ENCODE peak calls at places on chromosome X, in six cellular contexts. One of them, this sample, is unnamed.

GRCh38 chrX:1486177-1486576 is 33.5 kb upstream of the ASMTL start:
- DNase-seq in GM12878: no peak
- DNase-seq in GM20000: no peak
- DNase-seq in psoas muscle: no peak
- DNase-seq in right lobe of liver: peak
- DNase-seq in stomach: no peak
- DNase-seq in this sample: no peak

GRCh38 chrX:100447563-100448397 is 37.7 kb upstream of the PCDH19 start:
- DNase-seq in GM12878: no peak
- DNase-seq in GM20000: peak
- DNase-seq in psoas muscle: peak
- DNase-seq in right lobe of liver: no peak
- DNase-seq in stomach: no peak
- DNase-seq in this sample: peak

GRCh38 chrX:153781428-153782047 is 697 bp downstream of the SRPK3 start:
- DNase-seq in GM12878: no peak
- DNase-seq in GM20000: no peak
- DNase-seq in psoas muscle: no peak
- DNase-seq in right lobe of liver: no peak
- DNase-seq in stomach: no peak
- DNase-seq in this sample: no peak

GRCh38 chrX:134004038-134004437 is 18.6 kb upstream of the GPC3 start:
- DNase-seq in GM12878: no peak
- DNase-seq in GM20000: no peak
- DNase-seq in psoas muscle: no peak
- DNase-seq in right lobe of liver: no peak
- DNase-seq in stomach: no peak
- DNase-seq in this sample: no peak

GRCh38 chrX:77922768-77923167 is 12.3 kb downstream of the ATP7A start:
- DNase-seq in GM12878: no peak
- DNase-seq in GM20000: no peak
- DNase-seq in psoas muscle: no peak
- DNase-seq in right lobe of liver: no peak
- DNase-seq in stomach: no peak
- DNase-seq in this sample: no peak

GRCh38 chrX:79515529-79515928 is 148.4 kb upstream of the ITM2A start:
- DNase-seq in GM12878: no peak
- DNase-seq in GM20000: no peak
- DNase-seq in psoas muscle: no peak
- DNase-seq in right lobe of liver: no peak
- DNase-seq in stomach: no peak
- DNase-seq in this sample: no peak

GRCh38 chrX:148069759-148070503 is 88.8 kb downstream of the FMR1NB start:
- DNase-seq in GM12878: peak
- DNase-seq in GM20000: peak
- DNase-seq in psoas muscle: no peak
- DNase-seq in right lobe of liver: no peak
- DNase-seq in stomach: no peak
- DNase-seq in this sample: peak

GRCh38 chrX:4710618-4711433 is 997.4 kb upstream of the PRKX start:
- DNase-seq in GM12878: peak
- DNase-seq in GM20000: no peak
- DNase-seq in psoas muscle: no peak
- DNase-seq in right lobe of liver: no peak
- DNase-seq in stomach: peak
- DNase-seq in this sample: no peak

GRCh38 chrX:107324493-107325310 is 118.3 kb downstream of the DNAAF6 start:
- DNase-seq in GM12878: no peak
- DNase-seq in GM20000: no peak
- DNase-seq in psoas muscle: no peak
- DNase-seq in right lobe of liver: peak
- DNase-seq in stomach: no peak
- DNase-seq in this sample: peak

GRCh38 chrX:76555816-76556215 is 128.3 kb downstream of the MAGEE1 start:
- DNase-seq in GM12878: no peak
- DNase-seq in GM20000: peak
- DNase-seq in psoas muscle: no peak
- DNase-seq in right lobe of liver: no peak
- DNase-seq in stomach: no peak
- DNase-seq in this sample: peak

GRCh38 chrX:38400401-38400910 is 48.1 kb downstream of the OTC start:
- DNase-seq in GM12878: no peak
- DNase-seq in GM20000: no peak
- DNase-seq in psoas muscle: no peak
- DNase-seq in right lobe of liver: no peak
- DNase-seq in stomach: no peak
- DNase-seq in this sample: no peak

GRCh38 chrX:69469975-69470374 is 34.2 kb upstream of the NALF2 start:
- DNase-seq in GM12878: no peak
- DNase-seq in GM20000: no peak
- DNase-seq in psoas muscle: no peak
- DNase-seq in right lobe of liver: no peak
- DNase-seq in stomach: no peak
- DNase-seq in this sample: no peak

GRCh38 chrX:10441464-10441863 is 178.9 kb downstream of the MID1 start:
- DNase-seq in GM12878: no peak
- DNase-seq in GM20000: no peak
- DNase-seq in psoas muscle: no peak
- DNase-seq in right lobe of liver: no peak
- DNase-seq in stomach: no peak
- DNase-seq in this sample: no peak

GRCh38 chrX:49260221-49260985 is 4.1 kb downstream of the FOXP3 start:
- DNase-seq in GM12878: no peak
- DNase-seq in GM20000: no peak
- DNase-seq in psoas muscle: no peak
- DNase-seq in right lobe of liver: no peak
- DNase-seq in stomach: no peak
- DNase-seq in this sample: no peak

GRCh38 chrX:104565791-104566687 is at the start of gene IL1RAPL2:
- DNase-seq in GM12878: no peak
- DNase-seq in GM20000: peak
- DNase-seq in psoas muscle: peak
- DNase-seq in right lobe of liver: peak
- DNase-seq in stomach: peak
- DNase-seq in this sample: peak

GRCh38 chrX:125436855-125437254 is 117.2 kb downstream of the TEX13C start:
- DNase-seq in GM12878: no peak
- DNase-seq in GM20000: no peak
- DNase-seq in psoas muscle: no peak
- DNase-seq in right lobe of liver: no peak
- DNase-seq in stomach: no peak
- DNase-seq in this sample: no peak

GRCh38 chrX:65924938-65925507 is 114.9 kb downstream of the VSIG4 start:
- DNase-seq in GM12878: no peak
- DNase-seq in GM20000: no peak
- DNase-seq in psoas muscle: no peak
- DNase-seq in right lobe of liver: no peak
- DNase-seq in stomach: no peak
- DNase-seq in this sample: no peak

GRCh38 chrX:46574941-46575381 is 1.4 kb downstream of the CHST7 start:
- DNase-seq in GM12878: no peak
- DNase-seq in GM20000: peak
- DNase-seq in psoas muscle: no peak
- DNase-seq in right lobe of liver: peak
- DNase-seq in stomach: peak
- DNase-seq in this sample: peak

GRCh38 chrX:46573896-46574336 is 351 bp downstream of the CHST7 start:
- DNase-seq in GM12878: no peak
- DNase-seq in GM20000: peak
- DNase-seq in psoas muscle: peak
- DNase-seq in right lobe of liver: peak
- DNase-seq in stomach: peak
- DNase-seq in this sample: peak

GRCh38 chrX:46572295-46572936 is 1.1 kb upstream of the CHST7 start:
- DNase-seq in GM12878: peak
- DNase-seq in GM20000: peak
- DNase-seq in psoas muscle: no peak
- DNase-seq in right lobe of liver: no peak
- DNase-seq in stomach: no peak
- DNase-seq in this sample: peak

GRCh38 chrX:46574337-46574940 is 874 bp downstream of the CHST7 start:
- DNase-seq in GM12878: no peak
- DNase-seq in GM20000: no peak
- DNase-seq in psoas muscle: peak
- DNase-seq in right lobe of liver: no peak
- DNase-seq in stomach: no peak
- DNase-seq in this sample: no peak

DNA sequence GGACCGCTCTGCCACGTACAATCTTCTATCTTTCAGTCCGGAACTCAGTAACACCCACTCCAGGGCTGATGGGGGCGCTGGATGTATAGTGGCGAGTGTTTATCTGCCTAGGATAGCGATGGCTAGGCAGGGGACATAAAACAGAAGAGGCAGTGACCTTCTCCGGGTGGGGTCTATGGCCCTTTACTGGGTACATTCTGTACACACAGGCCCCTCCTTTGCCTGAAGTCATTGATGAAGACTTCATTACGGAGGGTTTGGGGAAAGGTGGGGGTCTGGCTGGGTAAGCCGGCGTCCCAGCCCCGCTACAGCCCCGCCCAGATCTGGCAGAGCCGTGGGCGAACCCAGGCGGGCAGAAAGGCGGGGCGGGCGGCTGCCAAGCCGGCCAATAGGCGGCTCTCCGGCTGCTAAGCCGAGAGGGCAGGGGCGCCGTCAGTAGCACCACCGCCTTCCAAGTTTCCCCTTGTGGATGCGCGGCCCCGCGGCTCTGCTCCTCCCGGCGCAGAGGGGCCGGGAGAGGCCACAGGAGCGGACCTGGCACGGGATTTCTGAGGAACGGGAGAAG is at the start of gene CHST7:
- DNase-seq in GM12878: no peak
- DNase-seq in GM20000: peak
- DNase-seq in psoas muscle: peak
- DNase-seq in right lobe of liver: peak
- DNase-seq in stomach: peak
- DNase-seq in this sample: peak
- TF ChIP-seq CTCF in GM12878: peak
- TF ChIP-seq CTCF in GM20000: no peak
- TF ChIP-seq CTCF in psoas muscle: no peak
- TF ChIP-seq CTCF in right lobe of liver: peak
- TF ChIP-seq CTCF in stomach: no peak
- TF ChIP-seq CTCF in this sample: peak

GRCh38 chrX:39625810-39626209 is 471.9 kb downstream of the BCOR start:
- DNase-seq in GM12878: no peak
- DNase-seq in GM20000: no peak
- DNase-seq in psoas muscle: no peak
- DNase-seq in right lobe of liver: no peak
- DNase-seq in stomach: no peak
- DNase-seq in this sample: no peak

GRCh38 chrX:39624166-39624565 is 473.6 kb downstream of the BCOR start:
- DNase-seq in GM12878: no peak
- DNase-seq in GM20000: no peak
- DNase-seq in psoas muscle: no peak
- DNase-seq in right lobe of liver: no peak
- DNase-seq in stomach: no peak
- DNase-seq in this sample: no peak

GRCh38 chrX:39627257-39627656 is 470.5 kb downstream of the BCOR start:
- DNase-seq in GM12878: no peak
- DNase-seq in GM20000: no peak
- DNase-seq in psoas muscle: no peak
- DNase-seq in right lobe of liver: no peak
- DNase-seq in stomach: peak
- DNase-seq in this sample: no peak

GRCh38 chrX:39629001-39629400 is 468.8 kb downstream of the BCOR start:
- DNase-seq in GM12878: no peak
- DNase-seq in GM20000: no peak
- DNase-seq in psoas muscle: no peak
- DNase-seq in right lobe of liver: no peak
- DNase-seq in stomach: no peak
- DNase-seq in this sample: no peak

GRCh38 chrX:39626749-39627148 is 471.0 kb downstream of the BCOR start:
- DNase-seq in GM12878: no peak
- DNase-seq in GM20000: no peak
- DNase-seq in psoas muscle: no peak
- DNase-seq in right lobe of liver: no peak
- DNase-seq in stomach: no peak
- DNase-seq in this sample: no peak
- TF ChIP-seq CTCF in GM12878: no peak
- TF ChIP-seq CTCF in GM20000: no peak
- TF ChIP-seq CTCF in psoas muscle: no peak
- TF ChIP-seq CTCF in right lobe of liver: no peak
- TF ChIP-seq CTCF in stomach: no peak
- TF ChIP-seq CTCF in this sample: no peak

GRCh38 chrX:131853440-131853839 is 169.7 kb upstream of the STK26 start:
- DNase-seq in GM12878: no peak
- DNase-seq in GM20000: no peak
- DNase-seq in psoas muscle: no peak
- DNase-seq in right lobe of liver: no peak
- DNase-seq in stomach: no peak
- DNase-seq in this sample: no peak

DNA sequence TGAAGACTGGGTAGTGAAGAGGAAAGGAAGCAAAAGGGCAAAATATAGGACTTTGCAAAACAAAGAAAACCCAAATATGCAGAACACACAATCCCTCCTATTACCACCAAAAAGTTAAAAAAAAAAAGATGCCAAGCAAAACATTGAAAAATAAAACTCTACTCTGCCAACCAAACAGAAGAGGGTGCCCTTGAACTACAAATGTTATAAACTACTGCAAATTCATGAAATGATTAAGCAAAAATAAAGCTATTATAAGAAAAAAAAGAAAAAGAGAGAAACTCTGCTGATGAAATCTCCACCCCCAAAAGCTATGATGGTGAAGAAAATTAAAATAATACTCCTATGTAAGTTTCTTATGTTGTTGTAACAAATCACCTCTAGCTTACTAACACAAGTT is 168.5 kb upstream of the STK26 start:
- DNase-seq in GM12878: no peak
- DNase-seq in GM20000: no peak
- DNase-seq in psoas muscle: no peak
- DNase-seq in right lobe of liver: no peak
- DNase-seq in stomach: no peak
- DNase-seq in this sample: no peak
- TF ChIP-seq CTCF in GM12878: peak
- TF ChIP-seq CTCF in GM20000: no peak
- TF ChIP-seq CTCF in psoas muscle: no peak
- TF ChIP-seq CTCF in right lobe of liver: no peak
- TF ChIP-seq CTCF in stomach: no peak
- TF ChIP-seq CTCF in this sample: no peak

GRCh38 chrX:41335590-41336331 is 1.8 kb downstream of the DDX3X start:
- DNase-seq in GM12878: no peak
- DNase-seq in GM20000: no peak
- DNase-seq in psoas muscle: no peak
- DNase-seq in right lobe of liver: no peak
- DNase-seq in stomach: no peak
- DNase-seq in this sample: no peak

GRCh38 chrX:41332988-41333743 is 796 bp upstream of the DDX3X start:
- DNase-seq in GM12878: peak
- DNase-seq in GM20000: peak
- DNase-seq in psoas muscle: peak
- DNase-seq in right lobe of liver: peak
- DNase-seq in stomach: peak
- DNase-seq in this sample: peak

GRCh38 chrX:41333744-41333993 is 293 bp upstream of the DDX3X start:
- DNase-seq in GM12878: peak
- DNase-seq in GM20000: peak
- DNase-seq in psoas muscle: no peak
- DNase-seq in right lobe of liver: no peak
- DNase-seq in stomach: no peak
- DNase-seq in this sample: peak

GRCh38 chrX:41334866-41335589 is 1.1 kb downstream of the DDX3X start:
- DNase-seq in GM12878: no peak
- DNase-seq in GM20000: peak
- DNase-seq in psoas muscle: peak
- DNase-seq in right lobe of liver: peak
- DNase-seq in stomach: peak
- DNase-seq in this sample: peak

GRCh38 chrX:41333994-41334865 is at the start of gene DDX3X:
- DNase-seq in GM12878: peak
- DNase-seq in GM20000: peak
- DNase-seq in psoas muscle: peak
- DNase-seq in right lobe of liver: peak
- DNase-seq in stomach: peak
- DNase-seq in this sample: peak
- TF ChIP-seq CTCF in GM12878: peak
- TF ChIP-seq CTCF in GM20000: no peak
- TF ChIP-seq CTCF in psoas muscle: peak
- TF ChIP-seq CTCF in right lobe of liver: peak
- TF ChIP-seq CTCF in stomach: no peak
- TF ChIP-seq CTCF in this sample: peak